ENCODE peak calls at places on chromosomes 5 and 9, in five cellular contexts. Y, K, M, D and U are unnamed samples.

GRCh38 chr9:126395439-126396212 is 69.0 kb downstream of the MVB12B start:
- DNase-seq in Y (no peak), K (no peak), M (no peak), D (no peak), U (no peak)

GRCh38 chr9:76793784-76794431 is 29.7 kb downstream of the PCA3 start:
- DNase-seq in Y (no peak), K (no peak), M (no peak), D (no peak), U (no peak)

GRCh38 chr9:68672625-68673024 is 32.4 kb upstream of the PIP5K1B start:
- DNase-seq in Y (no peak), K (no peak), M (no peak), D (no peak), U (no peak)

GRCh38 chr5:115349001-115349817 is 52.8 kb upstream of the CCDC112 start:
- DNase-seq in Y (no peak), K (no peak), M (no peak), D (no peak), U (no peak)

GRCh38 chr9:18710089-18710488 is 236.1 kb downstream of the ADAMTSL1 start:
- DNase-seq in Y (no peak), K (no peak), M (no peak), D (peak), U (no peak)

GRCh38 chr9:71928376-71928775 is 16.9 kb downstream of the C9orf85 start:
- DNase-seq in Y (no peak), K (no peak), M (no peak), D (no peak), U (no peak)

GRCh38 chr9:131204285-131204684 is 72.0 kb downstream of the FAM78A start:
- DNase-seq in Y (no peak), K (no peak), M (no peak), D (peak), U (no peak)

GRCh38 chr5:176653401-176653800 is 6.1 kb downstream of the TSPAN17 start:
- DNase-seq in Y (no peak), K (no peak), M (peak), D (no peak), U (no peak)

GRCh38 chr5:151627650-151628049 is 36.5 kb upstream of the FAT2 start:
- DNase-seq in Y (no peak), K (no peak), M (no peak), D (no peak), U (no peak)

GRCh38 chr5:172906436-172906835 is 52.8 kb upstream of the RPL26L1 start:
- DNase-seq in Y (no peak), K (no peak), M (no peak), D (peak), U (no peak)

GRCh38 chr5:98929982-98930355 is 1.2 kb upstream of the CHD1 start:
- DNase-seq in Y (no peak), K (no peak), M (no peak), D (peak), U (no peak)

GRCh38 chr5:157913575-157913974 is 54.6 kb upstream of the CLINT1 start:
- DNase-seq in Y (no peak), K (no peak), M (no peak), D (peak), U (no peak)

GRCh38 chr9:128702445-128702948 is at the start of gene PKN3:
- DNase-seq in Y (peak), K (peak), M (peak), D (peak), U (peak)

GRCh38 chr9:38380872-38381534 is 11.5 kb upstream of the ALDH1B1 start:
- DNase-seq in Y (no peak), K (no peak), M (no peak), D (peak), U (no peak)

GRCh38 chr5:36607114-36607561 is 732 bp downstream of the SLC1A3 start:
- DNase-seq in Y (no peak), K (no peak), M (no peak), D (peak), U (peak)

GRCh38 chr5:121525731-121526130 is 326.0 kb upstream of the FTMT start:
- DNase-seq in Y (no peak), K (no peak), M (no peak), D (no peak), U (no peak)

DNA sequence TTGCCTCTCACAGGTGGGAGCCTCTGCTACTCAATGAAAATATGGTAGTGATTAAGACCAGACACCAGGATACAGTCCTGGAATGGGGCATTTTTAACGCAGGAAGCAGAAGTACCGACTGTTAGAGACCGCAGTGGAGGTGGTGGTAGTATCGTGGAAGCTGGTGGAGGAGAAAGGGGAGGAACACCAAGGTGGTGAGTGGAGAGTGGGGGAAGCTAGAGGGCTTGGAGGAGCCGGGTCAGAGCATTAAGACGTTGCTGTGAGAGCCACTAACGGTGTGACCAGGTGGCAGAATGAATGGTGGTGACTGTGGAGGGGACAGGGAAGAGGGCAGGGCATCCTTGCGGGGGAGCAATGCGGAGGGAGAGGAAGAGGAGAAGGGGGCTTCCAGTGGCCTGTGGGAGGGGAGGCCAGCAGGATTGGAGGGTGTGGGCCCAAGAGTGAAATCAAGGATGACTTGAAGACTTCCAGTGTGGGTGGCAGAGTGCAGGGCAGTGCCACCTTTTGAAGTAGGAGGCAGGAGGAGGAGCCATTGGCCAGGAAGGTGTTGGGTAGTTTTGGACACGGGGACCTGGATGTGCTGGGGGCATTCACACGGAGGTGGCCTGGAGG is 1.6 kb upstream of the UBAC1 start:
- DNase-seq in Y (no peak), K (no peak), M (no peak), D (no peak), U (no peak)
- H3K27ac ChIP-seq in Y (no peak), K (no peak), M (no peak), D (no peak), U (no peak)

GRCh38 chr5:67807116-67807888 is 408.3 kb upstream of the PIK3R1 start:
- DNase-seq in Y (no peak), K (no peak), M (no peak), D (no peak), U (no peak)

GRCh38 chr5:67805666-67806348 is 409.7 kb upstream of the PIK3R1 start:
- DNase-seq in Y (no peak), K (no peak), M (no peak), D (peak), U (no peak)

GRCh38 chr5:67808340-67808739 is 407.2 kb upstream of the PIK3R1 start:
- DNase-seq in Y (no peak), K (no peak), M (no peak), D (no peak), U (no peak)

GRCh38 chr5:67809589-67809988 is 406.0 kb upstream of the PIK3R1 start:
- DNase-seq in Y (no peak), K (no peak), M (no peak), D (no peak), U (no peak)

DNA sequence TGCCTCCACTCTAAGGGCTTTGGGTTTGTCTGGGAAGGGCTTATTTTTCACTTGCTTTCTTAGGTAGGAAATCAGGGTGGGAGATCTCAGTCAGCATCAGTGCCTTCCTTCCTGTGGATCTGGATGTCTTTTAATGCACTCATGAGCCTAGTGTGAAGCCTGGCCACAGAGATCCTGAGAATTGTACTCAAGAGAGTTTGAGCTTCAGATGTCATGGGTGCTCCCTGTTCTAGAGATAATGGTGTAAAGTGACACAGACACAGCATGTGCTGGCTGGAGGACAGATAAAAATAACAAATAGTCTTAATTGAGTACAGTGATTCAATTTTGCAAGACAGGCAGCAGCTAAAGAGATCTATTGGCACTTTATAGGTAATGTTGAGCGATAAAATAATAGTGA is 408.9 kb upstream of the PIK3R1 start:
- DNase-seq in Y (no peak), K (no peak), M (no peak), D (no peak), U (no peak)
- H3K27ac ChIP-seq in Y (no peak), K (no peak), M (no peak), D (no peak), U (peak)

GRCh38 chr5:103340717-103341397 is 82.3 kb downstream of the MACIR start:
- DNase-seq in Y (no peak), K (no peak), M (no peak), D (no peak), U (no peak)
- H3K27ac ChIP-seq in Y (no peak), K (no peak), M (no peak), D (no peak), U (no peak)

DNA sequence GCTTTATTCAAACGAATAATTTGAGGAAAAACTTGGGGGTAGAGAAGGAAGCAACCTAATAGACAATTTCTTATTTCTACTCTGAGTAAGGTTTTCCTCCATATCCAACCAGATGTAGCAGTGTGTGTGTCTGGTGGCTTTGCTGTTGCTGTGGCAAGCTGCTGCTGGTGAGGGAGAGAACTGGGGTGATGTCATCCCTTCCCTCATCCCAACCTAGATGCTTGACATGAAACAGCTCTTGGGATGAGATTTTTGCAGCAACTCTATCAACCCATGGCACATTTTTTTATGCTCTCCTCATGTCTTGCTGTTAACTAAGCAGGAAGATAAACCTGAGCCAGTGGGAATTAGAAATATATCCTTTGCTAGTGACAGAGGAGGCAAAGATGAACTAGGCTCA is 135.8 kb downstream of the PCSK1 start:
- DNase-seq in Y (no peak), K (no peak), M (no peak), D (no peak), U (no peak)
- H3K27ac ChIP-seq in Y (no peak), K (no peak), M (no peak), D (no peak), U (peak)

DNA sequence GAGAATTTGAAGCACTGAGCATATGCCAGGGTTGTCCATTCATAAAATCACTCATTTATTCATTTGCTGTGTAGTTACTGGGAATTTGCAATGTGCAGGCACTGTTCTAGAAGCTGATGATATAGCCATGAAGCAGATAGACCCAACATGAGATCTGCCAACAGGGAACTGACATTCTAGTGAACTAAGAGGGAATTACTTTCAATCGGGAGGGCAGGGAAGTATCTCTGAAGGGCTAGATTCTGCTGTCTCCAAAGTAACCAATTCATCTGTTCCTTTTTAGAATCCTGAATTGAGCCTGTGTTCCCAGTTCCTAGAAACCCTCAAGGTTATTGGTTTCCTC is 11.4 kb upstream of the ARHGAP26 start:
- DNase-seq in Y (no peak), K (no peak), M (no peak), D (no peak), U (no peak)
- H3K27ac ChIP-seq in Y (no peak), K (no peak), M (no peak), D (no peak), U (no peak)